ENCODE peak calls at places on chromosomes 3 and 15, in seven cellular contexts. M is GM23338, Y is transverse colon, C is endothelial cell of umbilical vein, R is GM12878, G is breast epithelium, D is spleen. H is an unnamed sample. For H3K4me1, the result is how much of the 10 kb centered on the place peaks cover.

GRCh38 chr15:23866832-23867231 is 179.7 kb upstream of the NDN start:
- DNase-seq in G (no peak), R (no peak), Y (no peak), D (no peak), M (peak), C (no peak), H (no peak)

GRCh38 chr3:184005981-184006507 is 11.6 kb downstream of the ABCC5 start:
- DNase-seq in G (peak), M (peak), Y (peak), D (peak), R (peak), C (peak), H (no peak)

GRCh38 chr3:197183582-197183981 is 114.8 kb downstream of the DLG1 start:
- DNase-seq in Y (no peak), D (no peak), G (no peak), R (no peak), C (no peak), M (peak), H (no peak)

GRCh38 chr15:35746121-35746520 is 200.2 kb upstream of the DPH6 start:
- DNase-seq in C (no peak), R (no peak), Y (no peak), D (no peak), M (no peak), G (no peak), H (no peak)

GRCh38 chr3:87856126-87856525 is 202.7 kb downstream of the CGGBP1 start:
- DNase-seq in R (no peak), D (no peak), G (no peak), C (no peak), M (no peak), Y (no peak), H (no peak)

GRCh38 chr3:61371123-61371522 is 119.9 kb upstream of the FHIT start:
- DNase-seq in C (peak), R (no peak), G (no peak), D (no peak), Y (no peak), M (peak), H (no peak)

GRCh38 chr15:67335534-67336222 is 81.1 kb downstream of the IQCH start:
- DNase-seq in Y (no peak), D (no peak), C (no peak), M (no peak), R (no peak), G (no peak), H (no peak)

GRCh38 chr3:37722477-37722876 is 139.2 kb upstream of the CTDSPL start:
- DNase-seq in G (no peak), D (no peak), M (no peak), R (no peak), Y (no peak), C (no peak), H (no peak)

GRCh38 chr3:129708328-129708861 is 101.9 kb upstream of the PLXND1 start:
- DNase-seq in M (no peak), D (no peak), R (no peak), G (no peak), Y (no peak), C (no peak), H (no peak)

GRCh38 chr15:42107483-42107882 is 13.1 kb upstream of the PLA2G4D start:
- DNase-seq in R (no peak), G (no peak), M (no peak), Y (peak), C (no peak), D (peak), H (no peak)

GRCh38 chr3:5197022-5197421 is 9.5 kb downstream of the EDEM1 start:
- DNase-seq in M (no peak), C (no peak), G (no peak), R (no peak), D (no peak), Y (no peak), H (no peak)
- H3K4me1 ChIP-seq in M (under half), C (under half), G (under half), R (half or more), D (half or more), Y (under half), H (half or more)

GRCh38 chr15:77495806-77496589 is 75.3 kb downstream of the HMG20A start:
- DNase-seq in G (no peak), R (no peak), D (peak), C (peak), Y (no peak), M (peak), H (no peak)

GRCh38 chr15:77497108-77497737 is 76.5 kb downstream of the HMG20A start:
- DNase-seq in R (no peak), Y (peak), D (peak), G (peak), C (no peak), M (no peak), H (no peak)

GRCh38 chr15:77497942-77498361 is 77.3 kb downstream of the HMG20A start:
- DNase-seq in C (no peak), G (no peak), D (no peak), M (no peak), R (no peak), Y (no peak), H (no peak)

GRCh38 chr15:77499087-77499765 is 78.5 kb downstream of the HMG20A start:
- DNase-seq in M (no peak), D (no peak), R (no peak), Y (no peak), C (no peak), G (no peak), H (no peak)

DNA sequence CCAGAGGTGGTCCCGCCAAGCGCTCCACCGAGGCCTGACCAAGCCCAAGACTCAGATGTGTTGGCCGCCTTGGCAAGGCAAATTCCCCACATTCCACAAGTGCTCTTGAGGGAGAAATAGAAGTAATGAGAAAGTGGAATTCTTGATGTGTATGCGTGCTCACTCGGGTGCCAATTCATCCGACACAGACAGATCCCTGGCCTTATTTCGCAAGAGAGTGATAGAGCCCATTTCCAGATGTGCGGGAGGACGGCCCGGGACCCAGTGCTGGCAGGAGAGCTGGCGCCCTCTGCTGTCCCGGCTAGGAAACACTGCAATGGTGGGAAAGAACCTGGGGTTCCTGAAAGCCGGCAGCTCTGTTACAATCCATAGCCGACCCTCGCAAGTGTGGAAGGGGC is 76.0 kb downstream of the HMG20A start:
- DNase-seq in Y (peak), C (peak), G (peak), M (peak), D (peak), R (no peak), H (peak)
- TF ChIP-seq POLR2AphosphoS5 in Y (peak), C (no peak), G (peak), M (no peak), D (peak), R (no peak), H (no peak)

DNA sequence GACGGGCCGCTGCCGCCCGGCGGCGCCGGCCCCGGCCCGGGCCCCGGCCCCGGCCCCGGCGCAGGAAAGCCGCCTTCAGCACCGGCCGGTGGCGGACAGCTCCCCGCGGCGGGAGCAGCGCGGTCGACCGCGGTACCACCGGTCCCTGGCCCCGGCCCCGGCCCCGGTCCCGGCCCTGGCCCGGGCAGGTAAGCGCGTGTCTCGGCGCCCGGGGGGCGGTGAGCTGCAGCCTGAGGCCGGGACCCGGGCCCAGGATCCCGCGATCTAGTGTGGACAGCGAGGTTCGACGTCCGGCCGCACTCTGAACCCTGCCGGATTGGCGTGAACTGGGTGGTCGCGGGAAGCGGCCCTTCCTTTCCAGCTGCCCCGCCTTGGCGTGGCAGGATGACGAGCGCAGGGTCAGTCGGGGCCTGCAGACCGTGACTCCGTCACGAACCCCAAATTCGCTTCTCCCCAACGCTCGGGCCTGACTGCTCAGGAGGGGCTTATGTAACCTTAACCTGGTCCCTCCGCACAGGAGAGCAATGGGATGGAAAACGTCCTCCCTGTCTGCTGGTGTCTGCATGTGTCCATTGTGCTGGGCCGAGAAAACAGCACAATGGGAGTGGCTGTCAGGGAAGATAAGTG is 475 bp downstream of the BSN start:
- DNase-seq in R (no peak), M (peak), Y (peak), D (peak), C (no peak), G (no peak), H (peak)
- TF ChIP-seq CTCF in R (no peak), M (no peak), Y (no peak), D (no peak), C (no peak), G (no peak), H (no peak)

GRCh38 chr3:16467368-16467767 is 46.1 kb downstream of the RFTN1 start:
- DNase-seq in M (peak), Y (no peak), R (peak), G (no peak), C (no peak), D (peak), H (no peak)
- H3K4me1 ChIP-seq in M (under half), Y (under half), R (under half), G (under half), C (under half), D (under half), H (under half)

GRCh38 chr3:130783629-130784028 is 37.0 kb upstream of the PIK3R4 start:
- DNase-seq in R (no peak), Y (no peak), M (no peak), C (no peak), G (no peak), D (no peak), H (no peak)
- TF ChIP-seq POLR2AphosphoS5 in R (no peak), Y (no peak), M (no peak), C (no peak), G (no peak), D (no peak), H (no peak)

GRCh38 chr15:92687183-92687582 is 31.6 kb upstream of the FAM174B start:
- DNase-seq in R (no peak), C (peak), G (no peak), Y (no peak), M (no peak), D (no peak), H (no peak)

GRCh38 chr15:92682772-92683510 is 27.4 kb upstream of the FAM174B start:
- DNase-seq in G (no peak), C (no peak), M (no peak), Y (no peak), D (no peak), R (no peak), H (no peak)

GRCh38 chr15:92677998-92678397 is 22.4 kb upstream of the FAM174B start:
- DNase-seq in M (no peak), C (no peak), Y (no peak), D (no peak), R (no peak), G (no peak), H (no peak)

GRCh38 chr15:92681141-92681622 is 25.6 kb upstream of the FAM174B start:
- DNase-seq in C (peak), R (no peak), G (no peak), D (no peak), Y (peak), M (no peak), H (no peak)

GRCh38 chr15:92683511-92683834 is 27.9 kb upstream of the FAM174B start:
- DNase-seq in D (no peak), Y (peak), C (peak), M (peak), R (no peak), G (no peak), H (no peak)
- TF ChIP-seq CTCF in D (no peak), Y (peak), C (peak), M (peak), R (peak), G (no peak), H (peak)

DNA sequence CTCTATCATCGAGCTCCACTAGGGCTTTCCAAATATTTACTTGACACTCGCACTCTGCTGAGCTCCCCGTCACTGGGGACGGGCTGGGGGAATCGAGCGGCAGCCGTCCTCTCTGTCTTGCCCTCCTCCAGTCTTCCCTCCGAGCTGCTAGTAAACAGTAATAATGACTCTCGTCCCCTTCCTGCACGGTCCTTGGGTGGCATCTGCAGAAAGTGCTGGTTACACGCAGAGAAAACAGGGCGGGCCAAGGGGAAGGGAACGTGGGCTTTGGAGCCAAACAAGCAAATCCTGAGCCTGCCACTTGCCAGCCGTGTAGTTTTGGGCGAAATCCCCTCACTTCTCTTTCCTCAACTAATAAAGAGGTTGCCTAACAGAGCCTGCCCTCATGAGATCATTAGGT is 96.6 kb downstream of the LRIG1 start:
- DNase-seq in G (no peak), D (peak), R (no peak), C (no peak), Y (no peak), M (no peak), H (peak)
- H3K4me1 ChIP-seq in G (under half), D (under half), R (under half), C (under half), Y (half or more), M (under half), H (under half)

GRCh38 chr3:171831936-171832335 is 11.2 kb upstream of the TMEM212 start:
- DNase-seq in G (no peak), M (no peak), Y (no peak), C (no peak), R (no peak), D (no peak), H (no peak)

GRCh38 chr3:171827836-171828458 is 15.2 kb upstream of the TMEM212 start:
- DNase-seq in G (no peak), M (no peak), Y (no peak), D (no peak), C (no peak), R (no peak), H (no peak)

GRCh38 chr3:171829841-171830559 is 13.1 kb upstream of the TMEM212 start:
- DNase-seq in Y (peak), C (peak), G (peak), D (peak), M (peak), R (no peak), H (no peak)

GRCh38 chr3:171827385-171827784 is 15.8 kb upstream of the TMEM212 start:
- DNase-seq in M (no peak), G (no peak), R (no peak), D (no peak), Y (no peak), C (no peak), H (no peak)

GRCh38 chr3:171828852-171829770 is 14.0 kb upstream of the TMEM212 start:
- DNase-seq in G (no peak), C (peak), Y (no peak), D (no peak), M (no peak), R (no peak), H (no peak)
- TF ChIP-seq POLR2AphosphoS5 in G (no peak), C (no peak), Y (no peak), D (no peak), M (no peak), R (no peak), H (no peak)

DNA sequence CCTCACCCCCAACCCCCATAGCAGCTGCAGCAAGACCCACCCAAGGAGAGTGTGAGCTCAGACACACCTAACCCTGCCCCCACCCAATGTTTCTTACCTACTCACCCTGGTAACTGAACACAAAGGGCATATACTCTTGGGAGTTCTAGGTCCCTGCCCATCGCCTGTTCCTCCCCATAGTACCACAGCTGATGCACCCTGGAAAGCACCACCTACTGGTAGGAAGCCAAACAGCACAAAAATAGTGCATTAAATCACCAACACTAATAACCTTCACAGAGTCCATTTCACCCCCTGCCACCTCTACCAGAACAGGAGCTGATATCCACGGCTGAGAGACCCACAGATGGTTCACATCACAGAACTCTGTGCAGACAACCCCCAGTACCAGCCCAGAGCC is 245.2 kb downstream of the EFHB start:
- DNase-seq in M (peak), Y (no peak), C (no peak), G (no peak), R (no peak), D (no peak), H (no peak)
- TF ChIP-seq CTCF in M (peak), Y (no peak), C (no peak), G (no peak), R (no peak), D (no peak), H (no peak)

H was measured in suprapubic skin.